ENCODE peak calls at places on chromosomes 16 and 17, in nine cellular contexts. D is stomach, W is IMR-90, U is breast epithelium, Z is testis, X is suprapubic skin, M is ovary, S is Peyer's patch, E is transverse colon. I is an unnamed sample.

GRCh38 chr16:4947722-4948503 is 10.2 kb upstream of the SEC14L5 start:
- DNase-seq in D (no peak), W (no peak), U (no peak), Z (no peak), X (no peak), M (no peak), S (no peak), E (no peak), I (no peak)

GRCh38 chr17:21129023-21129681 is 2.4 kb downstream of the DHRS7B start:
- DNase-seq in D (no peak), W (peak), U (no peak), Z (peak), X (no peak), M (no peak), S (no peak), E (no peak), I (peak)

GRCh38 chr16:21265104-21265825 is 12.8 kb downstream of the CRYM start:
- DNase-seq in D (no peak), W (no peak), U (no peak), Z (no peak), X (no peak), M (no peak), S (no peak), E (no peak), I (no peak)

GRCh38 chr16:89201467-89202377 is 1.4 kb upstream of the SLC22A31 start:
- DNase-seq in D (peak), W (peak), U (peak), Z (peak), X (peak), M (peak), S (peak), E (peak), I (peak)

GRCh38 chr17:44898768-44899073 is 524 bp downstream of the EFTUD2 start:
- DNase-seq in D (no peak), W (no peak), U (no peak), Z (no peak), X (no peak), M (no peak), S (no peak), E (no peak), I (no peak)

GRCh38 chr17:81858967-81859905 is 1.1 kb downstream of the P4HB start:
- DNase-seq in D (no peak), W (no peak), U (no peak), Z (no peak), X (no peak), M (no peak), S (no peak), E (no peak), I (no peak)

GRCh38 chr16:57578521-57579360 is 36.3 kb downstream of the ADGRG5 start:
- DNase-seq in D (no peak), W (no peak), U (no peak), Z (no peak), X (no peak), M (no peak), S (peak), E (no peak), I (no peak)

GRCh38 chr16:2333772-2334379 is 6.7 kb downstream of the ABCA3 start:
- DNase-seq in D (no peak), W (no peak), U (no peak), Z (no peak), X (no peak), M (no peak), S (no peak), E (no peak), I (no peak)

GRCh38 chr17:19248923-19249574 is 11.9 kb downstream of the EPN2 start:
- DNase-seq in D (no peak), W (peak), U (no peak), Z (peak), X (no peak), M (peak), S (no peak), E (peak), I (peak)

GRCh38 chr17:7667616-7668406 is 17.1 kb downstream of the ATP1B2 start:
- DNase-seq in D (no peak), W (no peak), U (no peak), Z (no peak), X (no peak), M (no peak), S (no peak), E (no peak), I (no peak)

GRCh38 chr16:54236761-54237160 is 49.8 kb downstream of the IRX3 start:
- DNase-seq in D (no peak), W (peak), U (no peak), Z (no peak), X (no peak), M (no peak), S (no peak), E (no peak), I (no peak)

GRCh38 chr17:50905460-50905803 is 39.3 kb upstream of the TOB1 start:
- DNase-seq in D (peak), W (no peak), U (no peak), Z (no peak), X (no peak), M (no peak), S (no peak), E (no peak), I (peak)

GRCh38 chr17:78325076-78325712 is 34.7 kb downstream of the SOCS3 start:
- DNase-seq in D (no peak), W (peak), U (no peak), Z (peak), X (peak), M (no peak), S (no peak), E (peak), I (no peak)

DNA sequence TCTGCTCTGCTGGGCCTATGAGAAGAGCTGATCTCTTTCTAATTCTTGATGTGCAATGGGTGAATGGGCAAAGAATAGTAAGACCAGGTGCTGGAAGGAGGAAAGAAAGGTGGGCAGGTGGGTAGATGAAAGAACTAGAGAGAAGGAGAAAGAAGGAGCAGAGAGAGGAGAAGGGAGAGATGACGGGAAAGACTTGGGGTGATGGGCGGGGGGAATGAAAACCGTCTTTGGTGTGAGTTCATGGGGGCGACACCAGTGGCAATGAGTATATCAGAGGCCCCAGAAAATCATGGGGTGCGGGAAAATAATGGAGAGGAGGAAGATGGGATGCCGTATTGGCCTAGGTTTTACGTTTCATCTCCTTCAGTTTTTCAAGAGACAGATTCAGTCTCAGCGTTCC is 128.8 kb upstream of the PLCG2 start:
- DNase-seq in D (no peak), W (no peak), U (no peak), Z (no peak), X (no peak), M (no peak), S (no peak), E (no peak), I (no peak)
- H3K27ac ChIP-seq in D (no peak), W (no peak), U (no peak), Z (no peak), X (no peak), M (peak), S (no peak), E (peak), I (no peak)

GRCh38 chr16:85610446-85611204 is 2.5 kb upstream of the GSE1 start:
- DNase-seq in D (peak), W (peak), U (peak), Z (peak), X (peak), M (peak), S (peak), E (peak), I (peak)

GRCh38 chr16:85611205-85611454 is 2.0 kb upstream of the GSE1 start:
- DNase-seq in D (no peak), W (no peak), U (no peak), Z (no peak), X (no peak), M (peak), S (no peak), E (no peak), I (no peak)

GRCh38 chr16:85612801-85613608 is at the start of gene GSE1:
- DNase-seq in D (peak), W (peak), U (peak), Z (peak), X (peak), M (peak), S (peak), E (peak), I (peak)

GRCh38 chr16:85612191-85612800 is 826 bp upstream of the GSE1 start:
- DNase-seq in D (peak), W (peak), U (peak), Z (peak), X (peak), M (peak), S (peak), E (peak), I (peak)

GRCh38 chr16:85611455-85612190 is 1.5 kb upstream of the GSE1 start:
- DNase-seq in D (peak), W (peak), U (peak), Z (peak), X (peak), M (peak), S (peak), E (peak), I (peak)
- TF ChIP-seq POLR2A in D (no peak), W (no peak), U (no peak), Z (no peak), X (no peak), M (no peak), S (no peak), E (peak), I (peak)

GRCh38 chr16:24993722-24994686 is 21.2 kb downstream of the ARHGAP17 start:
- DNase-seq in D (no peak), W (peak), U (no peak), Z (no peak), X (no peak), M (no peak), S (no peak), E (peak), I (peak)
- H3K27ac ChIP-seq in D (peak), W (peak), U (peak), Z (no peak), X (no peak), M (no peak), S (no peak), E (peak), I (peak)

GRCh38 chr16:79379083-79379482 is 221.5 kb downstream of the MAF start:
- DNase-seq in D (no peak), W (no peak), U (no peak), Z (no peak), X (peak), M (no peak), S (no peak), E (no peak), I (no peak)

GRCh38 chr16:79380990-79381389 is 219.5 kb downstream of the MAF start:
- DNase-seq in D (no peak), W (no peak), U (no peak), Z (no peak), X (no peak), M (no peak), S (no peak), E (no peak), I (no peak)

GRCh38 chr16:79386299-79386698 is 214.2 kb downstream of the MAF start:
- DNase-seq in D (no peak), W (no peak), U (no peak), Z (no peak), X (no peak), M (no peak), S (no peak), E (no peak), I (no peak)

DNA sequence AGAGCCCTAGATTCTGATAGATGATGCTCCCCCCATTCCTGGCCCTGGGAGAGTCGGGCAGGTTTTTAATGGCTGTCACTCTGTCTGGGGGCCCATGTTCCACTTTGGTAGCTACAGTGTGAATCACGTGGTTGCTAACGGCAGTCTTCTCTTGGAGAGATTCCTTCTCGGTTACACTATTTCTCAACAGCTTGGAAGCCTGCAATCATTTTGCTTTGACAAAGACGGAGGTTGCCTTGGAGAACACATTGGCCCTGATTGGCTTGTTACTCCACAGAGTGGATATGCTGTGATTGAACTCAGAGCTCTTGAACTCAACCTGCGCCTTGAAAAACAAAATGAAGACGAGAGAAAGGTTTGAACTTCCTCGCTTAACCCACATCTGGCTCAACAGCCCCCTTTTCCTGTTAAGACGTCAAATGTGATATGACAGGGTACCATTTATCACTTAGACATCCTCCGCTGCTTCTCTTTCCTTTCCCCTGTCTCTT is 218.9 kb downstream of the MAF start:
- DNase-seq in D (no peak), W (no peak), U (no peak), Z (no peak), X (no peak), M (no peak), S (no peak), E (no peak), I (no peak)
- TF ChIP-seq POLR2A in D (no peak), W (no peak), U (no peak), Z (no peak), X (no peak), M (no peak), S (no peak), E (no peak), I (no peak)

GRCh38 chr17:68161644-68162428 is 86.0 kb upstream of the AMZ2 start:
- DNase-seq in D (no peak), W (no peak), U (no peak), Z (no peak), X (no peak), M (no peak), S (no peak), E (no peak), I (no peak)
- H3K27ac ChIP-seq in D (no peak), W (no peak), U (peak), Z (no peak), X (no peak), M (no peak), S (no peak), E (no peak), I (no peak)

GRCh38 chr17:49362723-49363117 is 670 bp upstream of the ZNF652 start:
- DNase-seq in D (no peak), W (no peak), U (no peak), Z (no peak), X (no peak), M (no peak), S (no peak), E (no peak), I (no peak)
- TF ChIP-seq POLR2A in D (no peak), W (no peak), U (no peak), Z (no peak), X (no peak), M (no peak), S (no peak), E (no peak), I (no peak)